ENCODE peak calls at places on chromosomes 6 and 20, in four cellular contexts. B is Peyer's patch, H is colonic mucosa, J is mucosa of descending colon. O is an unnamed sample. For H3K4me1, the result is how much of the 10 kb centered on the place peaks cover.

GRCh38 chr6:44542401-44543116 is 155.1 kb downstream of the CDC5L start:
- DNase-seq in H (no peak), J (no peak), B (no peak), O (no peak)

GRCh38 chr20:8658103-8658502 is 410.8 kb upstream of the PLCB4 start:
- DNase-seq in B (no peak), J (no peak), H (no peak), O (no peak)

GRCh38 chr20:57657537-57658446 is 37.6 kb upstream of the ZBP1 start:
- DNase-seq in J (peak), B (peak), H (peak), O (peak)

GRCh38 chr20:36173451-36173933 is 19.0 kb downstream of the EPB41L1 start:
- DNase-seq in H (no peak), J (no peak), B (no peak), O (no peak)

GRCh38 chr20:41178904-41179432 is 41.6 kb downstream of the PLCG1 start:
- DNase-seq in J (no peak), H (no peak), B (peak), O (no peak)

GRCh38 chr6:136307351-136307750 is 17.7 kb upstream of the BCLAF1 start:
- DNase-seq in B (no peak), H (no peak), J (no peak), O (no peak)

GRCh38 chr6:99458319-99458718 is 33.2 kb upstream of the PNISR start:
- DNase-seq in J (no peak), B (no peak), H (no peak), O (no peak)

GRCh38 chr6:17583811-17584210 is 16.3 kb upstream of the FAM8A1 start:
- DNase-seq in H (no peak), B (no peak), J (no peak), O (no peak)

GRCh38 chr6:94494500-94494899 is 1075.1 kb upstream of the EPHA7 start:
- DNase-seq in B (no peak), J (no peak), H (no peak), O (no peak)

GRCh38 chr20:25418779-25419178 is 11.3 kb downstream of the GINS1 start:
- DNase-seq in B (no peak), J (no peak), H (no peak), O (no peak)

GRCh38 chr6:150394053-150394875 is 25.5 kb downstream of the IYD start:
- DNase-seq in B (no peak), H (no peak), J (no peak), O (no peak)

GRCh38 chr6:20534906-20535305 is 649 bp downstream of the CDKAL1 start:
- DNase-seq in B (no peak), H (no peak), J (no peak), O (no peak)

GRCh38 chr6:6915813-6916547 is 191.8 kb upstream of the RREB1 start:
- DNase-seq in B (no peak), J (no peak), H (peak), O (peak)

GRCh38 chr6:34412643-34413214 is 13.1 kb downstream of the RPS10 start:
- DNase-seq in B (no peak), H (no peak), J (no peak), O (no peak)

GRCh38 chr6:30557683-30557981 is 537 bp downstream of the PRR3 start:
- DNase-seq in H (no peak), B (no peak), J (no peak), O (no peak)

GRCh38 chr6:164230259-164230658 is 815.7 kb downstream of the QKI start:
- DNase-seq in B (no peak), J (no peak), H (no peak), O (no peak)

GRCh38 chr6:163336961-163337360 is 77.6 kb upstream of the QKI start:
- DNase-seq in B (no peak), H (no peak), J (no peak), O (no peak)

GRCh38 chr20:47809561-47809960 is 24.3 kb upstream of the SULF2 start:
- DNase-seq in H (no peak), B (no peak), J (no peak), O (no peak)

DNA sequence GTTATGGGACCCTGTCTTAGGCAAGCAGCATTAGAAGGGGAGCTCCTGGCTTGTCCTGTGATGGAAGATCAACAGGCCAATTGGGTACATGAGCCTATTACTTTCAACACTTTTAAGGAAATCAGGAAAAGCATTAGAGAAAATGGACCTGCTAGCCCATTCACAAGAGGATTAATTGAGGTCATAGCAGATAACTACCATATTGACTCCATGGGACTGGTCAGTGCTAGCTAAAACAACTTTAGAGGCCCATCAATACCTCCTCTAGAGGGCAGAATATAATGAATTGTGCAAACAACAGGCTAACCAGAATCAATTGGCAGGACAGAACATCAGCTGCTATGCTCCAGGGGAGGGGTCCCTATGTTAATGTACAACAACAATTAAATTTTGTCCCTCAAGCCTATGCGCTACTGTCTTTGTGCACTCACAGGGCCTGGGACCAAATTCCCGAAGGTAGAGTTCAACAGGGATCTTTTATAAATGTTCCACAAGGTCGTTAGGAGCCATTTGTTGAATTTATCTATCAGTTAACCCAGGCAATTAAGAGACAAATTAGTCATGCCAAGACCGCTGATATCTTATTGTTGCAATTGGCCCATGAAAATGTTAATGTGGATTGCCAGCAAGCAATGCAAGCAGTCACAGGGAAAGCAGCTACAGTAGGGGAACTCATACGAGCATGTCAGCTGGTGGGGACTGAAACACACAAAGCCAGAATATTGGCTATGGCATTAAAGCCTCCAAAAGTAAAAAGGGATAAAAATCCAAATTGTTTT is 106.6 kb upstream of the BTN3A2 start:
- DNase-seq in H (no peak), J (no peak), B (no peak), O (no peak)
- TF ChIP-seq CTCF in H (no peak), J (no peak), B (no peak), O (no peak)

DNA sequence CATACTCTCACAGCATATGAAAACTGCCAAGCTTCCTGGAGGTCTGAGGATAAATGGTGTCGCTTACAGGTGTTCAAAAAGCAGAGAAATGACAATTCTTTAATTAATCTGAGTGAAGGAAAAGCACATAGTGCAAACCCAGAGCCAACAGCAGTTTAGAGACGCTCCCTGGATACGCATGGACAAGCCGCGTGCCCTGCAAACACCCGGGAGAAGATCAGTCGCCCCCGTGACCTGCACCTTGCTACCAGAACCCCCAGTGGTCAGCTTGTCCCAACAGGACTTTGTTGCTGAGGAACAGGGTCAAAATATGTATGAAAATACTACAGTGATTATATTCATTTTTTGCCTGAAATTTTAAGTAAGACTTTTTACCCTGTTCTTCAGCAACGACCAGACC is 93.9 kb downstream of the PSMG4 start:
- DNase-seq in J (no peak), B (no peak), H (no peak), O (no peak)
- H3K4me1 ChIP-seq in J (under half), B (under half), H (under half), O (under half)

GRCh38 chr6:14730654-14731053 is 515.2 kb upstream of the JARID2 start:
- DNase-seq in B (no peak), H (no peak), J (no peak), O (no peak)
- H3K4me3 ChIP-seq in B (no peak), H (no peak), J (no peak), O (no peak)

GRCh38 chr6:168314029-168314420 is 5.6 kb downstream of the DACT2 start:
- DNase-seq in H (no peak), J (no peak), B (no peak), O (no peak)

GRCh38 chr6:168315626-168316025 is 4.0 kb downstream of the DACT2 start:
- DNase-seq in J (no peak), B (no peak), H (no peak), O (no peak)

GRCh38 chr6:168318090-168318489 is 1.5 kb downstream of the DACT2 start:
- DNase-seq in H (no peak), B (no peak), J (no peak), O (no peak)

GRCh38 chr6:168313371-168314028 is 6.1 kb downstream of the DACT2 start:
- DNase-seq in J (no peak), B (no peak), H (peak), O (no peak)

DNA sequence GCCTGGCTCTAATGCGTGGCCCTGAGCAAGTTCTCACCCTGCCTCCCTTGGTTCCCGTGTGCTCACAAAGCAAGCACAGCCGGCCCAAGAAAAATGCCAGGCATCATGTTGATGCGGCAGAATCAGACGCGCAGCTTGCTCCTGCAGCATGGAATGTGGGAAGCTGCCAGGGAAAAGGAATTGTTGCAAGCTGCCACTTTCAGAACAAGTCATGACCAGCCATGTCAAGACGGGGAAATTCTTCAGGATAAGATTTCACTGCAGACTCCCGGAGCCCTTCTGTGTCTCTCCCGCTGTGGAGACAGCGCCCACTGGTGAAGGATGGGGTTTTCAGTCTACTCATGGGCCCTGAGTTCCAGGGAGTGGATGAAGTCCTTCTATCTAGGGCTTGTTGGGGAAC is 4.6 kb downstream of the DACT2 start:
- DNase-seq in H (no peak), B (no peak), J (no peak), O (no peak)
- TF ChIP-seq CTCF in H (no peak), B (no peak), J (no peak), O (peak)

GRCh38 chr6:158569036-158569435 is 9.1 kb downstream of the TMEM181 start:
- DNase-seq in H (no peak), J (no peak), B (no peak), O (no peak)
- H3K4me1 ChIP-seq in H (under half), J (under half), B (under half), O (under half)

GRCh38 chr20:11267131-11267761 is 593.4 kb upstream of the JAG1 start:
- DNase-seq in J (no peak), H (peak), B (no peak), O (no peak)
- H3K4me3 ChIP-seq in J (no peak), H (no peak), B (no peak), O (no peak)

GRCh38 chr6:158283304-158284005 is 28.8 kb upstream of the TULP4 start:
- DNase-seq in H (no peak), J (no peak), B (no peak), O (no peak)
- TF ChIP-seq CTCF in H (no peak), J (no peak), B (no peak), O (no peak)

DNA sequence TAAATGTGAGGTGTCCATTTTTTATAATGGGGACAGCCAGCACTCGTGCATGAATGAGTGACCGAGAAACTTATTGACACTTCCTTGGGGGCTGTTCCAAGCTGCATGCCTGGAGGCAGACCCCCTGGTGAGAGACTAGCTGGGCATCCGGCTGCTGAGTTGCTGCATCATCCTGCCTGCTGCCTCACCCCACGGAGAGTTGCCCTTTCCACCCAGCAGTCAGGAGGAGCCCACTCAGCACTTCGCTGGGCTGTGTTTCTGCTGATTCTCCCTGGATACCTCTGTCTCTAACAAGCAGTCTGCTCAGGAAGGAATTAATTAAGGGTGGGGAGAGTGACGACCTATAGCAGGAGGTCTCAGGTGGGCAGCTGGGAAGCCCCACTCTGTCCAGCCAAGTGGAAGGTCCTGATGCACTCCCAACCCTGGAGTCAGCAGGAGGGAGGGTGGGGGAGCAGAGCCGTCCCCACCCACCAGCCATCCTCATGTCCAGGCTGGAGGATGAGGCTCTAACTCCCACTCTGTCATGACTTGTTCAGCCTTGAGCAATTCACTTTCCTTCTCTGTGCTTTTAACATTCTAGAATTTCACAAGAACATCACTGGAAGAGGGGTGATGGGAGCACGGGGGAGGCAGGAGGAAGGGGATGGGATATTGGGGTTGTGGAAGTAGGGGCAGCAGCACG is 177.3 kb downstream of the LRFN2 start:
- DNase-seq in B (no peak), J (no peak), H (no peak), O (no peak)
- H3K4me1 ChIP-seq in B (under half), J (under half), H (under half), O (under half)